ENCODE peak calls at places on chromosomes 13 and 19, in six cellular contexts. C is IMR-90, P is WTC11, G is H1, L is HepG2, X is A549. K is an unnamed sample.

GRCh38 chr19:11626252-11626651 is 29.0 kb downstream of the ZNF627 start:
- DNase-seq in P (no peak), C (no peak), G (no peak), X (no peak), L (no peak), K (no peak)

GRCh38 chr19:45320997-45321775 is 1.5 kb downstream of the CKM start:
- DNase-seq in X (no peak), L (no peak), C (no peak), G (no peak), P (no peak), K (no peak)

GRCh38 chr19:55082023-55082851 is 6.6 kb downstream of the EPS8L1 start:
- DNase-seq in L (no peak), X (peak), C (peak), P (peak), G (peak), K (peak)

GRCh38 chr19:12202250-12202649 is 39.4 kb downstream of the ZNF136 start:
- DNase-seq in X (no peak), L (peak), P (peak), C (no peak), G (peak), K (no peak)

GRCh38 chr13:98447881-98448641 is 128.8 kb downstream of the STK24 start:
- DNase-seq in P (peak), C (no peak), G (peak), L (no peak), X (peak), K (peak)

GRCh38 chr13:48797127-48797526 is 143.4 kb downstream of the CYSLTR2 start:
- DNase-seq in P (no peak), L (no peak), C (no peak), X (no peak), G (no peak), K (no peak)

GRCh38 chr13:99486996-99487395 is 14.3 kb upstream of the TM9SF2 start:
- DNase-seq in P (no peak), G (no peak), X (no peak), C (no peak), L (no peak), K (no peak)

GRCh38 chr19:36526581-36526980 is 1.5 kb downstream of the ZNF260 start:
- DNase-seq in X (no peak), G (no peak), L (no peak), C (no peak), P (no peak), K (no peak)

GRCh38 chr13:88235441-88235840 is 564.3 kb downstream of the SLITRK5 start:
- DNase-seq in X (no peak), L (no peak), P (no peak), C (no peak), G (no peak), K (no peak)

GRCh38 chr13:70203661-70204229 is 95.5 kb upstream of the KLHL1 start:
- DNase-seq in G (no peak), L (peak), C (no peak), P (no peak), X (no peak), K (no peak)

GRCh38 chr13:83085186-83085900 is 796.9 kb downstream of the SLITRK1 start:
- DNase-seq in P (no peak), C (peak), X (no peak), L (no peak), G (no peak), K (no peak)

GRCh38 chr13:95236774-95237173 is 64.5 kb downstream of the ABCC4 start:
- DNase-seq in C (no peak), P (no peak), X (no peak), G (no peak), L (no peak), K (no peak)

GRCh38 chr13:21175656-21176194 is 627 bp downstream of the SKA3 start:
- DNase-seq in L (peak), C (peak), P (no peak), X (no peak), G (no peak), K (peak)

GRCh38 chr13:93460005-93460404 is 233.4 kb downstream of the GPC6 start:
- DNase-seq in X (no peak), G (no peak), L (no peak), P (no peak), C (no peak), K (peak)

GRCh38 chr13:93466502-93467036 is 240.0 kb downstream of the GPC6 start:
- DNase-seq in X (no peak), G (no peak), C (peak), P (no peak), L (peak), K (no peak)

DNA sequence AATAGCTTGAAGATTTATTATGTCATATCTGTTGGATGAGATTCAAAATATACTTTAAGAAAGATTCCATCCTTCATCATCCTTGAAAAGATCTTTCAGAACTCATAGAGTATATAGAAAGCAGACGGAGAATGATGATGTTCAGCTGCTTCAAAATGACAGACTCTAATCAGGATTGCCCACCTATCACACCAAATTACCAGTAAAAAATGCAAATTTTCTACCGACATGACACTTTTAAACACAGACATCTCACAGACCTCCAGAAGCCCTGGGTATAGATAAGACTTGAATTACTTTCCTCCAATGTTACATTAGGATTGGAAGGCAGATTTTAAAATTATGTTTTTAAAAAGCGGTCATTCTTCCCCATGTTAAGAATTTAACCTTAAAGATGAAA is 235.5 kb downstream of the GPC6 start:
- DNase-seq in G (no peak), L (no peak), C (no peak), X (no peak), P (no peak), K (peak)
- TF ChIP-seq USF2 in G (no peak), L (no peak), C (no peak), X (no peak), P (no peak), K (no peak)

DNA sequence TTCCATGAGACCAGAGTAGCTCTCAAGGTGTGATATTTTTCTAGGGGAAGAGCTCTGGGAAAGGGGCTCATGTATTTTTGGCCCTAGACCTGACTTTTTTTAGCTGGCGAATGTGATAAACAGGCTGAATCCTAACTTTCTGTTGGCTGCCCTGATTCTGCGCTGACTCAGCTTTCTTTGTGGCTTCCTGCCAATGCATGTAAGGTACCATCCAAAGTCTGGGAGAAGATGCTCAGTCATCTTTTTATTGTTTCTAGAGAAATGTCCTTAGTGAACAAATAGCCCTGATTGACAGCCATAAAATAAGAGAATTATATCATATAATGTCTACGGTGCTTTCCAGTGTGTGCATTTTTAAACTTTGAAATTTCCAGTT is 113.6 kb upstream of the MBNL2 start:
- DNase-seq in P (no peak), L (no peak), C (peak), X (no peak), G (no peak), K (no peak)
- TF ChIP-seq USF2 in P (no peak), L (no peak), C (no peak), X (no peak), G (no peak), K (no peak)

DNA sequence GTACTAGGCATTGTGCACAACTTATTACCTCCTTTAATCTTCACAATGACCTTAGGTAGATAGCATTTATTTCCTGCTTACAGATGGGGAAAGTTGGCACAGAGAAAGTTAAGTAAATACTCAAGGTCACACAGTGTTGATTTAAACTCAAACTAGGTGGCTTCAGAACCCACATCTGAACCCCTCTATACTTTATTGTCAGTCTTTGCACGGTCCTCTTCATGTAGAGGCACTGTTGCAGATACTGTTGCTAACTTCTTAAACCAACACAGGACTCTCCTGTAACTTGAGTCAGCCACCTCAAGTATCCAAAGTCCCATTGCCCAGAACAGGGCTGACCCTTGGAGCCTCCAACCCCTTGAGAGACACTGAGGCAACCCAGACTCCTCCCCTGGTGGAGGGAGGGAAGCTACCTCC is 48.8 kb downstream of the FRY start:
- DNase-seq in C (no peak), X (no peak), G (no peak), L (peak), P (no peak), K (no peak)
- TF ChIP-seq USF2 in C (no peak), X (no peak), G (no peak), L (no peak), P (no peak), K (no peak)

GRCh38 chr13:72570019-72570418 is 157.4 kb downstream of the MZT1 start:
- DNase-seq in X (no peak), C (no peak), G (no peak), L (no peak), P (no peak), K (no peak)

GRCh38 chr13:72561791-72562190 is 165.6 kb downstream of the MZT1 start:
- DNase-seq in X (no peak), C (no peak), G (no peak), P (no peak), L (no peak), K (peak)

GRCh38 chr13:72567566-72567965 is 159.9 kb downstream of the MZT1 start:
- DNase-seq in C (no peak), P (no peak), L (no peak), X (no peak), G (no peak), K (no peak)

GRCh38 chr13:72562686-72563085 is 164.7 kb downstream of the MZT1 start:
- DNase-seq in X (no peak), L (no peak), G (no peak), C (no peak), P (no peak), K (no peak)

GRCh38 chr13:72565893-72566292 is 161.5 kb downstream of the MZT1 start:
- DNase-seq in C (peak), X (no peak), P (no peak), G (no peak), L (peak), K (peak)
- TF ChIP-seq USF2 in C (no peak), X (no peak), P (no peak), G (no peak), L (no peak), K (no peak)

DNA sequence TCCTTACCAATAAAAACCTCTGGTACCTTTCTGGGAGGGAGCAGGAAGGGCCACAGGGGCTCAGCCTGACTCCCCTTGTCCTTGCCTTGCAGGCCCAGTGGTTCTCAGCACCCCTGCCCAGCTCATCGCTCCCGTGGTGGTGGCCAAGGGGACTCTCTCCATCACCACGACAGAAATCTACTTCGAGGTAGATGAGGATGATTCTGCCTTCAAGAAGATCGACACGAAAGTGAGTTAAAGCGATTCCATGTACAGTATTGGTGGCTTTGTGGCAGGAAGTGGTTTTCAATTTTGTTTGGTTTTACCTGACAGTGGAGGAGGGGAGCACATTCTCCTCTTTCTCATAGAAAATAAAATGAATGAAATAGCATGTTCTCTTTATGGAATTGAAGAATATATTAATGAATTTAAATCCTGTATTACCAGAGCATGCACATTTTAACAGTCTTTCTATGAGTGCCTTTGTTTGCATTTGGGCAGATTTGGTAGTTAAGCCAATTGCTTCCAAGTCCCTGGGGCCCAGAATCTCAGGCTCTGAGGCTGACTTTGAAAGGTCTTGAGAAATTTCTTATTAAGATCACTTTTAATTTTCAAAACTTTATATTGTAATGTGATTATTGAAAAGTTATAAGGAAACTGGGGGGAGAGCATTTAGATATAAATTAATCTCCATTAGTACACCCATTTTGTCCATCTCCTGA is 4.0 kb downstream of the MAB21L1 start:
- DNase-seq in G (no peak), C (no peak), L (no peak), X (no peak), P (no peak), K (peak)
- TF ChIP-seq USF2 in G (no peak), C (no peak), L (no peak), X (no peak), P (no peak), K (no peak)

GRCh38 chr13:31885994-31886393 is 145.6 kb upstream of the FRY start:
- DNase-seq in G (no peak), C (peak), P (no peak), X (no peak), L (no peak), K (peak)
- TF ChIP-seq USF2 in G (no peak), C (no peak), P (no peak), X (no peak), L (no peak), K (no peak)

GRCh38 chr13:59681630-59682311 is 482.0 kb downstream of the DIAPH3 start:
- DNase-seq in X (no peak), L (no peak), G (no peak), C (no peak), P (no peak), K (no peak)

GRCh38 chr13:59677966-59678814 is 485.5 kb downstream of the DIAPH3 start:
- DNase-seq in P (no peak), C (peak), G (no peak), X (peak), L (peak), K (peak)

GRCh38 chr13:59677430-59677829 is 486.3 kb downstream of the DIAPH3 start:
- DNase-seq in G (no peak), X (no peak), L (no peak), P (no peak), C (no peak), K (no peak)

GRCh38 chr13:59679239-59679638 is 484.5 kb downstream of the DIAPH3 start:
- DNase-seq in L (no peak), X (no peak), C (no peak), P (no peak), G (no peak), K (peak)

DNA sequence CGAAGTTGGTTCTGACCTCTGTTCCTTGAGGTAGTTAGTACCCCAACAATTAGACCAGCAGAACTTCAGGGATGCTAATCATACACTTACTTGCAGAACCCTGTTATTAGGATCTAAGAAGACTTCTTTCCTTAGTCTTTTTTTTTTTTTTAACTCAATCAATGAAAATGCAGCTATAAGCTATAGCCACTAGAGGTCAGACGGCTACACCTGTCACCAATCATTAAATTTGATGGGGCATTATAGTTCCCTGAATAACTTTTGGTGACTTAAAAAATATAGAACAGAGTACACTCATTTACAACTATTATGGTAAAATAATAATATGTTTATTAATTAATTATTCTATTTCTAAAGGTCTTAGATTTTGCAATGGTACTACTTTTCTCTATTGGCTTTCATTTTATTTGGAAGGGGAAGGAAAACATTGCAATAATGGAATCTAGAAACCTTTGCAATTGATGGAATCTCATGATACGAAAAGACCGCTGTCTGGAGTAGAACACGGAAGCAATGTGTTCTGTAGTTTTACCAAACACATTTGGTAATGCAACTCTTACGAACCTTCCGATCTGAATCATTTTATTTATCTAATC is 483.2 kb downstream of the DIAPH3 start:
- DNase-seq in X (no peak), P (no peak), C (peak), G (no peak), L (no peak), K (no peak)
- TF ChIP-seq USF2 in X (no peak), P (no peak), C (no peak), G (no peak), L (no peak), K (no peak)

DNA sequence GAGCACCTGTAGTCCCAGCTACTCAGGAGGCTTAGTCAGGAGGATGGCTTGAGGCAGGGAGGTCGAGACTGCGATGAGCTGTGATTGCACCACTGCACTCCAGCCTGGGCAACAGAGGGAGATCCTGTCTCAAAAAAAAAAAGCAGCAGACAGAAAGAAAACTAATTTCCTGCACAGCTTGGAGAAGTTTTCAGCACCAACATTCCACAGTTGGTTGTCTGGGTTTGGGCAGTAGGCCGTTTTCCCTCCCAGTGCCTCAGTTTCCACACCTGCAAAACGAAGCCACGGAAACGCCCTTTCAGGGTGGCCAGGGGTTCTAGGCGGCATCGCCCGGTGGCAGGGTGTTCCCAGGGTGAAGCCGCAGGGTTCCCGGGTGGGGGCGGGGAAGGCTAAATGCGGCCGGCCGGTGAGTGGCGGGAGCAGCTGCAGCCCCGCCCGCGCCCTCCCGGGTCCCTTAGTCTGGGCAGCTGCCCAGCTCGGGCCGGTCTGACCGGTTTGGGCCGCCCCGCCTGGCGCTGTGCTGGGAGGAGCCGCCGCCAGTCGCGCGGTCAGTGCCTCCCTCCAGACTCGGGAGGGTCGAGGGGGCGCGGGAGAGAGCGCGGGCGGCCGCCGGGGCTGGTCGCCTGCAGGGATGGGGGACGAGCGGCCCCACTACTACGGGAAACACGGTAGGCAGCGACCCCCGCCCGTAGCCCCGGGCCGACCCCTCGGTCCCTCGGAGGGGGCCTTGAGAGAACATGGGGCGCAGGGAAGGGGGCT is at the start of gene SLC44A2:
- DNase-seq in C (peak), X (peak), P (peak), L (no peak), G (peak), K (peak)
- TF ChIP-seq USF2 in C (no peak), X (no peak), P (peak), L (no peak), G (no peak), K (no peak)

GRCh38 chr19:38139122-38139521 is 84.9 kb downstream of the DPF1 start:
- DNase-seq in P (no peak), L (no peak), X (no peak), C (no peak), G (no peak), K (no peak)
- TF ChIP-seq USF2 in P (no peak), L (no peak), X (no peak), C (no peak), G (no peak), K (no peak)

GRCh38 chr13:67462098-67462497 is 232.0 kb upstream of the PCDH9 start:
- DNase-seq in L (no peak), G (no peak), X (no peak), P (no peak), C (no peak), K (no peak)

GRCh38 chr13:67469623-67470022 is 239.5 kb upstream of the PCDH9 start:
- DNase-seq in P (no peak), X (no peak), G (no peak), L (no peak), C (no peak), K (no peak)

GRCh38 chr13:67464154-67464553 is 234.0 kb upstream of the PCDH9 start:
- DNase-seq in L (no peak), G (no peak), C (no peak), P (no peak), X (no peak), K (no peak)

GRCh38 chr13:67466569-67466968 is 236.4 kb upstream of the PCDH9 start:
- DNase-seq in C (no peak), G (no peak), X (no peak), P (no peak), L (no peak), K (no peak)
- TF ChIP-seq USF2 in C (no peak), G (no peak), X (no peak), P (no peak), L (no peak), K (no peak)